ENCODE peak calls at places on chromosomes 12 and 14, in six cellular contexts. One of them, this sample, is unnamed. For H3K4me1, the result is how much of the 10 kb centered on the place peaks cover.

GRCh38 chr12:66596189-66596588 is 82.7 kb downstream of the GRIP1 start:
- DNase-seq in CD8-positive, alpha-beta memory T cell: no peak
- DNase-seq in naive thymus-derived CD4-positive, alpha-beta T cell: no peak
- DNase-seq in fibroblast of lung: peak
- DNase-seq in left ventricle myocardium inferior: no peak
- DNase-seq in right atrium auricular region: no peak
- DNase-seq in this sample: no peak

GRCh38 chr12:66699738-66700482 is 21.0 kb upstream of the GRIP1 start:
- DNase-seq in right atrium auricular region: no peak
- DNase-seq in CD8-positive, alpha-beta memory T cell: no peak
- DNase-seq in left ventricle myocardium inferior: no peak
- DNase-seq in naive thymus-derived CD4-positive, alpha-beta T cell: no peak
- DNase-seq in fibroblast of lung: no peak
- DNase-seq in this sample: no peak

GRCh38 chr14:29895591-29896043 is 32.0 kb downstream of the PRKD1 start:
- DNase-seq in naive thymus-derived CD4-positive, alpha-beta T cell: no peak
- DNase-seq in left ventricle myocardium inferior: no peak
- DNase-seq in fibroblast of lung: no peak
- DNase-seq in right atrium auricular region: no peak
- DNase-seq in CD8-positive, alpha-beta memory T cell: no peak
- DNase-seq in this sample: no peak

GRCh38 chr12:6334359-6334758 is 7.5 kb downstream of the TNFRSF1A start:
- DNase-seq in fibroblast of lung: no peak
- DNase-seq in CD8-positive, alpha-beta memory T cell: no peak
- DNase-seq in right atrium auricular region: no peak
- DNase-seq in naive thymus-derived CD4-positive, alpha-beta T cell: no peak
- DNase-seq in left ventricle myocardium inferior: no peak
- DNase-seq in this sample: no peak

GRCh38 chr14:89315493-89316456 is 101.3 kb downstream of the FOXN3 start:
- DNase-seq in naive thymus-derived CD4-positive, alpha-beta T cell: no peak
- DNase-seq in left ventricle myocardium inferior: no peak
- DNase-seq in fibroblast of lung: no peak
- DNase-seq in right atrium auricular region: no peak
- DNase-seq in CD8-positive, alpha-beta memory T cell: no peak
- DNase-seq in this sample: no peak

GRCh38 chr12:66942741-66943465 is 264.0 kb upstream of the GRIP1 start:
- DNase-seq in naive thymus-derived CD4-positive, alpha-beta T cell: no peak
- DNase-seq in CD8-positive, alpha-beta memory T cell: no peak
- DNase-seq in right atrium auricular region: no peak
- DNase-seq in fibroblast of lung: no peak
- DNase-seq in left ventricle myocardium inferior: no peak
- DNase-seq in this sample: no peak

GRCh38 chr12:56188786-56189335 is 422 bp downstream of the SMARCC2 start:
- DNase-seq in CD8-positive, alpha-beta memory T cell: peak
- DNase-seq in left ventricle myocardium inferior: no peak
- DNase-seq in naive thymus-derived CD4-positive, alpha-beta T cell: peak
- DNase-seq in right atrium auricular region: no peak
- DNase-seq in fibroblast of lung: no peak
- DNase-seq in this sample: no peak

GRCh38 chr14:78848234-78848820 is 678.2 kb downstream of the NRXN3 start:
- DNase-seq in naive thymus-derived CD4-positive, alpha-beta T cell: no peak
- DNase-seq in fibroblast of lung: peak
- DNase-seq in right atrium auricular region: no peak
- DNase-seq in CD8-positive, alpha-beta memory T cell: no peak
- DNase-seq in left ventricle myocardium inferior: no peak
- DNase-seq in this sample: no peak

GRCh38 chr12:100675432-100675831 is 101.9 kb downstream of the GAS2L3 start:
- DNase-seq in left ventricle myocardium inferior: no peak
- DNase-seq in right atrium auricular region: no peak
- DNase-seq in CD8-positive, alpha-beta memory T cell: no peak
- DNase-seq in naive thymus-derived CD4-positive, alpha-beta T cell: no peak
- DNase-seq in fibroblast of lung: peak
- DNase-seq in this sample: no peak

GRCh38 chr12:101172316-101172715 is 37.7 kb downstream of the SLC5A8 start:
- DNase-seq in naive thymus-derived CD4-positive, alpha-beta T cell: no peak
- DNase-seq in left ventricle myocardium inferior: no peak
- DNase-seq in right atrium auricular region: no peak
- DNase-seq in fibroblast of lung: peak
- DNase-seq in CD8-positive, alpha-beta memory T cell: no peak
- DNase-seq in this sample: no peak

GRCh38 chr12:121781751-121782615 is 11.5 kb downstream of the RHOF start:
- DNase-seq in left ventricle myocardium inferior: no peak
- DNase-seq in right atrium auricular region: no peak
- DNase-seq in CD8-positive, alpha-beta memory T cell: peak
- DNase-seq in naive thymus-derived CD4-positive, alpha-beta T cell: no peak
- DNase-seq in fibroblast of lung: no peak
- DNase-seq in this sample: no peak

GRCh38 chr12:68303850-68304249 is 28.3 kb downstream of the MDM1 start:
- DNase-seq in left ventricle myocardium inferior: no peak
- DNase-seq in right atrium auricular region: peak
- DNase-seq in fibroblast of lung: no peak
- DNase-seq in naive thymus-derived CD4-positive, alpha-beta T cell: no peak
- DNase-seq in CD8-positive, alpha-beta memory T cell: no peak
- DNase-seq in this sample: peak

GRCh38 chr12:116799955-116800354 is 61.8 kb downstream of the RNFT2 start:
- DNase-seq in CD8-positive, alpha-beta memory T cell: no peak
- DNase-seq in right atrium auricular region: no peak
- DNase-seq in fibroblast of lung: no peak
- DNase-seq in left ventricle myocardium inferior: no peak
- DNase-seq in naive thymus-derived CD4-positive, alpha-beta T cell: no peak
- DNase-seq in this sample: no peak

GRCh38 chr14:68631691-68632590 is 160.9 kb downstream of the ZFP36L1 start:
- DNase-seq in naive thymus-derived CD4-positive, alpha-beta T cell: no peak
- DNase-seq in fibroblast of lung: no peak
- DNase-seq in left ventricle myocardium inferior: no peak
- DNase-seq in right atrium auricular region: no peak
- DNase-seq in CD8-positive, alpha-beta memory T cell: no peak
- DNase-seq in this sample: no peak

GRCh38 chr14:88426271-88426670 is 40.8 kb downstream of the SPATA7 start:
- DNase-seq in fibroblast of lung: peak
- DNase-seq in right atrium auricular region: no peak
- DNase-seq in CD8-positive, alpha-beta memory T cell: no peak
- DNase-seq in left ventricle myocardium inferior: no peak
- DNase-seq in naive thymus-derived CD4-positive, alpha-beta T cell: no peak
- DNase-seq in this sample: no peak

DNA sequence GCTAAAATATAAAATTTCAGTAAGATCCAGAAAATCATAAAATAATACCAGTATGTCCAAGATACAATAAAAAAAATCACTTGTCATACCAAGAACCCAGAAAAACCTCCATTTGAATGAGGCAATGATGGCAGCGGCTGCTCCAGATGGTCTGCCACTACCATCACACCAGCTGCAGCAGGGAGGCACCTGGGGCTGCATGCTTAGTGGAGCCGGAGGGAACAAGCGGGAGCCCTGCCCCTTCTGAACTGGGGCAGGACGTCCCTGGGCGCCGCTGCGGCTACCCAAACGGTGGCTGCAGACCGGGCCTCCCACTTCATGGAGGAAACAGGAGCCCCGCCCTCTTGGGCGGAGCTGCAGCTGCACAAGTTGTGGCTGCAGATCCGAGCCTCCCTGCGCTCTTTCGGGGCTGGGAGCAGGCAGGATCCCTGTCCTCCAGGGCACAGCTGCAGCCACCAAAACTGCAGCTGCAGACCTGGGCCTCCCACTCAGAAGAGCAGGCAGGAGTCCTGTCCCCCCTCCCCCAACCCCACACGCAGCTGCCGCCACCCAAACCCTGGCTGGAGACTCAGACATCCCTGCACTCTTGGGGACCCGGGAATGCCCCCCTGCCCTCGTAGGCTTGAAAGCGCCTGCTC is 36.1 kb upstream of the OR5AU1 start:
- DNase-seq in CD8-positive, alpha-beta memory T cell: peak
- DNase-seq in right atrium auricular region: no peak
- DNase-seq in naive thymus-derived CD4-positive, alpha-beta T cell: peak
- DNase-seq in left ventricle myocardium inferior: peak
- DNase-seq in fibroblast of lung: peak
- DNase-seq in this sample: peak
- H3K4me3 ChIP-seq in CD8-positive, alpha-beta memory T cell: peak
- H3K4me3 ChIP-seq in right atrium auricular region: peak
- H3K4me3 ChIP-seq in naive thymus-derived CD4-positive, alpha-beta T cell: peak
- H3K4me3 ChIP-seq in left ventricle myocardium inferior: peak
- H3K4me3 ChIP-seq in fibroblast of lung: peak
- H3K4me3 ChIP-seq in this sample: peak

GRCh38 chr12:50282581-50283229 is 615 bp downstream of the LIMA1 start:
- DNase-seq in fibroblast of lung: peak
- DNase-seq in left ventricle myocardium inferior: no peak
- DNase-seq in CD8-positive, alpha-beta memory T cell: no peak
- DNase-seq in right atrium auricular region: no peak
- DNase-seq in naive thymus-derived CD4-positive, alpha-beta T cell: peak
- DNase-seq in this sample: no peak

GRCh38 chr12:50283924-50284236 is 560 bp upstream of the LIMA1 start:
- DNase-seq in CD8-positive, alpha-beta memory T cell: no peak
- DNase-seq in left ventricle myocardium inferior: no peak
- DNase-seq in right atrium auricular region: no peak
- DNase-seq in naive thymus-derived CD4-positive, alpha-beta T cell: no peak
- DNase-seq in fibroblast of lung: peak
- DNase-seq in this sample: no peak

GRCh38 chr12:50287271-50287670 is 4.0 kb upstream of the LIMA1 start:
- DNase-seq in fibroblast of lung: no peak
- DNase-seq in right atrium auricular region: no peak
- DNase-seq in naive thymus-derived CD4-positive, alpha-beta T cell: no peak
- DNase-seq in left ventricle myocardium inferior: no peak
- DNase-seq in CD8-positive, alpha-beta memory T cell: no peak
- DNase-seq in this sample: no peak

GRCh38 chr12:50285253-50285652 is 1.9 kb upstream of the LIMA1 start:
- DNase-seq in right atrium auricular region: no peak
- DNase-seq in naive thymus-derived CD4-positive, alpha-beta T cell: no peak
- DNase-seq in left ventricle myocardium inferior: no peak
- DNase-seq in fibroblast of lung: no peak
- DNase-seq in CD8-positive, alpha-beta memory T cell: no peak
- DNase-seq in this sample: no peak

DNA sequence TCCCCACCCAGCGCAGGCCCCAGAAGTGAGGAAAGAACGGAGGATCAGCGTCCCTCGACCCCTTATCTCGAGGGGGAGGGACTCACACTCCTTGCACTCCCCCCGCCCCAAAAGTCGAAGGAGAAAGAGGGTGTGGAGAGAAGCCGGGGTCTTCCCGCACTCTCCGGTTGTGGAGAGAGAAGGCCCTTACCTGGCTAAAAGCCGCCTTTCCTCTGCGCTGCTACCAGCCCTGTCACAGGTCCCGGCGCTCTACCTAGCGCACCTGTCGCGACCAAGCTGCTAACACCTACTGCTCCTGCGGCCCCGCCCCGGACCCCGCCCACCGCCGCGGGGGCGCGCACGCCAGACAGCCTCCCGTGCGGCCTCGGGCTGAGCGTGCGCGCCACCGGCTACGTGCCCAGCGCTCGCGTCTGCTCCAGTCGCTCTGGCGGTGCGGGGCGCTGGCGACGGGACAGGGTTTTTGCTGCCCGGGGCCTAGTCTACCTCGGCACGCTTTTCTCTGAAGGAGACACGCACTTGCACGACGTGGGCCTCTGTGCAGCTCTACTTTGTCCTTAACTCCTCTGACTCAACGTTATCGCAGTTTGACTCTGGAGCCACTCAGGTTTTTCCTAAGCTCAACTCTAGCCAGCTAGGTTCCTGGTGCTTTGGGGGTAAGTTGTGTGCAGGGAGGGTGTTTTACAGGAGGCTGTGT is at the start of gene LIMA1:
- DNase-seq in left ventricle myocardium inferior: peak
- DNase-seq in naive thymus-derived CD4-positive, alpha-beta T cell: peak
- DNase-seq in CD8-positive, alpha-beta memory T cell: peak
- DNase-seq in right atrium auricular region: peak
- DNase-seq in fibroblast of lung: peak
- DNase-seq in this sample: peak
- H3K27ac ChIP-seq in left ventricle myocardium inferior: peak
- H3K27ac ChIP-seq in naive thymus-derived CD4-positive, alpha-beta T cell: peak
- H3K27ac ChIP-seq in CD8-positive, alpha-beta memory T cell: peak
- H3K27ac ChIP-seq in right atrium auricular region: peak
- H3K27ac ChIP-seq in fibroblast of lung: peak
- H3K27ac ChIP-seq in this sample: peak

DNA sequence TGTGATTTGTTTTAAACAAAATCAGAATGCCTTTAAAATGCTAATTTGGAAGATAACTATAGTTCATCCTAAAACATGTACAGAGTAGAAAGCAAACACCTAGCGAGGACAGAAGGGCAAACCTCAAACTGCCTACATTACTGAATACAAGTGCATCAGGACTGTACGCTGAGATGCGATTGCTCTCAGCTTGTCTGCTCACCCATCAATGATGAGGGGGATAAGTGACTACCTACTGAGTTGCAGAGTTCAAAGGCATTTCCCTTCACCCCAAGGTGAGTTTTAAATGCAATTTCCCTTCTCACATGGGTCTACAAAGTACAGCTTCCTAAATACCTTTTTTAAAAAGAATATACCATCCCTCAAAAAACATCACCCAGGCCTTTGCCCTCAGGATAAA is 52.9 kb downstream of the PHLDA1 start:
- DNase-seq in right atrium auricular region: no peak
- DNase-seq in left ventricle myocardium inferior: no peak
- DNase-seq in fibroblast of lung: peak
- DNase-seq in CD8-positive, alpha-beta memory T cell: no peak
- DNase-seq in naive thymus-derived CD4-positive, alpha-beta T cell: no peak
- DNase-seq in this sample: no peak
- H3K4me1 ChIP-seq in right atrium auricular region: under half
- H3K4me1 ChIP-seq in left ventricle myocardium inferior: under half
- H3K4me1 ChIP-seq in fibroblast of lung: under half
- H3K4me1 ChIP-seq in CD8-positive, alpha-beta memory T cell: under half
- H3K4me1 ChIP-seq in naive thymus-derived CD4-positive, alpha-beta T cell: under half
- H3K4me1 ChIP-seq in this sample: under half

DNA sequence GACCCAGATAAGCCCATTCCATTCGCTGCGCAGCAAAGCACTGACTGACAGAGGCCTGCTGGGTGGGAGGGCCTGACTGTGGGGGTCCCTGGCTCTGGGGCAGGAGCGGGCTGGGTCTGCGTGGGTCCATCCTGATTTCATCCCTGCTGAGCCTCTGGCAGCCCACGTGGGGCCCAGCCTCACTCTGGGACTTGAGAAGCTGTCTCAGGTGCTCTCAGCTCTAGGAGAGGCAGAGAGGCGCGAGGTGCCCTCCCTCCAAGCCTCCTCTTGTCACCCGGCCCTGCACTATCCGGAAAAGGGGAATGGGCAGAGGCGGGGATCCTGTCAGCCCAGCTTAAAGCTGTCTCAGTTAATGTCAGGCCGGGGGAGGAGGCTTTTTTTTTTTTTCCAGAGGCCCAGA is 907 bp downstream of the ABCB9 start:
- DNase-seq in CD8-positive, alpha-beta memory T cell: no peak
- DNase-seq in right atrium auricular region: no peak
- DNase-seq in left ventricle myocardium inferior: no peak
- DNase-seq in naive thymus-derived CD4-positive, alpha-beta T cell: no peak
- DNase-seq in fibroblast of lung: no peak
- DNase-seq in this sample: no peak
- H3K4me3 ChIP-seq in CD8-positive, alpha-beta memory T cell: peak
- H3K4me3 ChIP-seq in right atrium auricular region: peak
- H3K4me3 ChIP-seq in left ventricle myocardium inferior: peak
- H3K4me3 ChIP-seq in naive thymus-derived CD4-positive, alpha-beta T cell: no peak
- H3K4me3 ChIP-seq in fibroblast of lung: peak
- H3K4me3 ChIP-seq in this sample: no peak